ENCODE peak calls at places on chromosome 9, in ten cellular contexts. E is Calu3, S is fibroblast of lung, W is A549, Q is tibial nerve, N is brain microvascular endothelial cell, O is choroid plexus epithelial cell, B is uterus, Y is GM13977, V is Caco-2. X is an unnamed sample.
A peak's percentile ranks its signal among the peaks of the same experiment; 100 is the strongest.

GRCh38 chr9:132575005-132575609 is 7.3 kb upstream of the BARHL1 start:
- DNase-seq in N (peak; percentile 63), O (peak; percentile 83), Y (peak; percentile 80), V (peak; percentile 85), S (peak; percentile 72), E (peak; percentile 84), Q (peak; percentile 28), B (no peak), W (peak; percentile 88), X (peak; percentile 79)

GRCh38 chr9:2414465-2414864 is 207.1 kb upstream of the VLDLR start:
- DNase-seq in S (no peak), W (no peak), N (peak; percentile 38), E (no peak), V (no peak), Y (no peak), O (peak; percentile 28), B (no peak), Q (no peak), X (no peak)

GRCh38 chr9:135294826-135295225 is 184.8 kb upstream of the PPP1R26 start:
- DNase-seq in S (no peak), Y (no peak), W (no peak), V (no peak), Q (no peak), O (no peak), N (no peak), B (no peak), E (no peak), X (no peak)

GRCh38 chr9:20255052-20255451 is 367.2 kb downstream of the MLLT3 start:
- DNase-seq in E (no peak), Q (no peak), Y (no peak), O (no peak), N (no peak), W (no peak), B (no peak), V (no peak), S (no peak), X (no peak)

GRCh38 chr9:133986061-133986460 is 6.1 kb downstream of the VAV2 start:
- DNase-seq in B (no peak), Q (no peak), N (no peak), Y (no peak), O (no peak), V (no peak), W (no peak), S (no peak), E (no peak), X (no peak)

GRCh38 chr9:2904242-2904930 is 60.5 kb upstream of the PUM3 start:
- DNase-seq in N (no peak), Y (no peak), Q (no peak), V (no peak), B (no peak), W (no peak), S (no peak), O (no peak), E (no peak), X (no peak)

GRCh38 chr9:110875275-110875674 is 163.0 kb downstream of the LPAR1 start:
- DNase-seq in Y (peak; percentile 36), Q (peak; percentile 49), N (no peak), O (no peak), E (no peak), V (no peak), W (no peak), S (no peak), B (no peak), X (peak; percentile 16)

GRCh38 chr9:6565312-6565711 is 80.2 kb downstream of the GLDC start:
- DNase-seq in B (no peak), Y (no peak), S (no peak), O (peak; percentile 45), Q (no peak), V (no peak), W (no peak), N (no peak), E (no peak), X (no peak)

GRCh38 chr9:136268318-136268717 is 22.7 kb upstream of the QSOX2 start:
- DNase-seq in E (no peak), O (peak; percentile 16), Y (no peak), B (no peak), S (peak; percentile 27), N (no peak), V (no peak), W (no peak), Q (no peak), X (no peak)

GRCh38 chr9:130042406-130042930 is 521 bp downstream of the FNBP1 start:
- DNase-seq in W (peak; percentile 39), O (no peak), S (no peak), E (no peak), Y (no peak), N (no peak), Q (no peak), B (peak; percentile 41), V (peak; percentile 48), X (no peak)

GRCh38 chr9:38000332-38000731 is 68.7 kb downstream of the SHB start:
- DNase-seq in E (no peak), W (no peak), S (no peak), Q (no peak), Y (no peak), N (no peak), O (no peak), B (no peak), V (peak; percentile 20), X (no peak)
- TF ChIP-seq CTCF in E (no peak), W (no peak), S (no peak), Q (no peak), Y (no peak), N (no peak), O (no peak), B (no peak), V (no peak), X (no peak)

DNA sequence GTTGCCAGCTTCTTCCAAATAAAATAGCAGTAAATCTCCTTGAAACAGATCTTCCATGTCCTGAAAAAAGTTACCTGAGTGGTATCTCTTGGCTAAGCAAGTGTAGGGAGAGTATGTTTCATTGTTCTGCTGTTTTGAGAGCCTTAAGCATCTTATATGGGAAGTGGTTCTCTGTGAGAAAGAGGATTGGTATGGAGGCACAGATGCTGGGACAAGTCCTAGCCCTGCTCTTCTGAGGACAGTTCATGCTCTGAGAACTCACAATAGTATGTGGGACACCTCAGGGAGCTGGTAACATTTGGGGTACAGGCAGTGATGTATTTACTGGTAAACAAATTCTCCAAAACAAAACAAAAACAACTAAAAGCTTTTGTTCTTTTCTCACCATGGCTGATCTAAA is 2.0 kb downstream of the PPP3R2 start:
- DNase-seq in V (no peak), N (no peak), O (no peak), E (no peak), S (no peak), Q (no peak), W (no peak), Y (no peak), B (no peak), X (no peak)
- TF ChIP-seq CTCF in V (no peak), N (no peak), O (no peak), E (no peak), S (no peak), Q (no peak), W (no peak), Y (no peak), B (no peak), X (no peak)

DNA sequence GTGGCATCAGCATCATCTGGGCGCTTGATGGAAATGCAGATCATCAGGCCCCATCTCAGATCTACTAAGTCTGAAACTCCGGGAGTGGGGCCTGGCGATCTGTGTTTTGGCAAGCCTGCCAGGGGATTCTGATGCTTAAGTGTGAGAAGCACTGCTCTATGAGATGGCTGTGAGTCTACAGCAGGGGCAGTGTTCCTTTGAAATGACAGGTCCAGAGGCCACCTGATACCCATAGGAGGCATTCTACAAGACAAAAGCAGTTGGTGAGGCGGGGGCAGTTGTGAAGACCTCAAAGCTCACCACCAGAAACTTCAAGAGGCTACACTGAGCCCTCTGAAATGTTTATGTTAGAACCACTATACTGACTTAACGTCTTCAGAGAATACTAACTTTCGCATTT is 86.9 kb upstream of the SPATA31D4 start:
- DNase-seq in W (no peak), S (no peak), E (no peak), O (no peak), Y (no peak), V (no peak), B (no peak), N (no peak), Q (no peak), X (no peak)
- TF ChIP-seq CTCF in W (no peak), S (no peak), E (no peak), O (no peak), Y (no peak), V (no peak), B (no peak), N (peak; percentile 8), Q (no peak), X (no peak)

GRCh38 chr9:81687521-81688261 is 1.7 kb downstream of the TLE1 start:
- DNase-seq in Y (peak; percentile 25), W (peak; percentile 24), Q (peak; percentile 60), E (peak; percentile 19), B (peak; percentile 56), V (peak; percentile 7), O (peak; percentile 28), S (no peak), N (no peak), X (peak; percentile 6)

GRCh38 chr9:81685763-81686613 is 3.4 kb downstream of the TLE1 start:
- DNase-seq in B (no peak), W (no peak), Y (no peak), E (no peak), S (peak; percentile 77), O (peak; percentile 84), V (peak; percentile 35), N (peak; percentile 27), Q (no peak), X (no peak)

GRCh38 chr9:81683704-81684103 is 5.6 kb downstream of the TLE1 start:
- DNase-seq in O (no peak), S (no peak), B (no peak), E (no peak), Y (no peak), V (no peak), Q (no peak), W (no peak), N (no peak), X (no peak)

GRCh38 chr9:81689343-81690175 is at the start of gene TLE1:
- DNase-seq in O (peak; percentile 100), Q (peak; percentile 97), E (peak; percentile 97), B (peak; percentile 99), W (peak; percentile 99), V (peak; percentile 96), S (peak; percentile 100), Y (peak; percentile 72), N (peak; percentile 100), X (peak; percentile 84)

DNA sequence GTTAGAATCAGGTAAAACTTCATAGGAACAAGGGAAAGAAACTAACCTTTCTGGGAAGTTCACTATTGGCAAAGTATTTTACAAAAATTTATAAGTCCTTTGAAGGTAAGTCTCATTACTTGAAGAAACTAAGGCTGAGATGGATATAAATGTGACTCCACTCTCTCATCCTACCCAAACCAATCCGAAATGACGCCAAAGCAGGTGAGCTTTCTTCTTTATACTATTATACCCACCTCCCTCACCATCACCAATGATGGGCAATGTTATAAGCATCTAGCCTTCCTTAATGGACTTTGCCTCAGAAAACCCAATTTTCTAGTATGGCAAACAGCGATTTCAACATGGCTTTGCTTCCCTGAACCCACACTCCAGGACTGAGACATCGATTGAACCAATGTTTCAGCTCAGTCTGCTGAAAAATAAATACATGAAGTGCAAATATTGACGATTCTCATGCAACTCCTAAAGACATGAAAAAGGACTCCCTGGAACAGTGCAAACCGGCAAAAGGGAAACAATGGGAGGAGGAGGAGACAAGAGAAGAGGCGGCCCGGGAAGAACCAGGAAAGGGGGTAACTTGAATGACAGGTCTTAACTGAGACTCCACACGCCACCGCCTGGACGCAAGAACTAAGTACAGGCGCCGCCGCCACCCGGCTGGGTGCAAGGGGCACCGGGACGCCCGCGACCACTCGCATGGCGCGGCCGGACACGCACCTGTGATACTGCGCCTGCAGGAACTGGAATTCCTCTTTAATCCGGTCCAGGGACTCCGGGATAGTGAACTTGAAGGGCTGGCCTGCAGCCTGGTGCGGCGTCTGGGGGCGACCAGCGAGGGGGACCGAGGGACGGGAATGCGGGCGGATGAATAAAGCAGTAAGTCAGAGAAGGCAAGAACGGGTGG is 2.5 kb downstream of the TLE1 start:
- DNase-seq in V (peak; percentile 79), S (peak; percentile 90), W (peak; percentile 87), E (peak; percentile 71), N (peak; percentile 71), Q (peak; percentile 80), Y (peak; percentile 49), B (peak; percentile 74), O (peak; percentile 86), X (peak; percentile 56)
- TF ChIP-seq CTCF in V (peak; percentile 45), S (peak; percentile 45), W (peak; percentile 68), E (peak; percentile 64), N (peak; percentile 61), Q (peak; percentile 79), Y (no peak), B (peak; percentile 76), O (peak; percentile 57), X (peak; percentile 54)